ENCODE peak calls at places on chromosomes 1 and 21, in eight cellular contexts. One of them, this sample, is unnamed.

GRCh38 chr1:221431068-221431651 is 310.7 kb downstream of the DUSP10 start:
- ATAC-seq in A549: peak; percentile 53
- ATAC-seq in upper lobe of left lung: peak; percentile 49
- ATAC-seq in heart left ventricle: no peak
- ATAC-seq in HepG2: no peak
- ATAC-seq in body of pancreas: no peak
- ATAC-seq in HCT116: no peak
- ATAC-seq in right lobe of liver: peak; percentile 49
- ATAC-seq in this sample: no peak

GRCh38 chr21:41475714-41476405 is 32.1 kb downstream of the TMPRSS2 start:
- ATAC-seq in A549: no peak
- ATAC-seq in upper lobe of left lung: no peak
- ATAC-seq in heart left ventricle: no peak
- ATAC-seq in HepG2: peak; percentile 91
- ATAC-seq in body of pancreas: no peak
- ATAC-seq in HCT116: peak; percentile 44
- ATAC-seq in right lobe of liver: no peak
- ATAC-seq in this sample: no peak

GRCh38 chr1:212696721-212697331 is 2.8 kb downstream of the BATF3 start:
- ATAC-seq in A549: no peak
- ATAC-seq in upper lobe of left lung: no peak
- ATAC-seq in heart left ventricle: no peak
- ATAC-seq in HepG2: no peak
- ATAC-seq in body of pancreas: no peak
- ATAC-seq in HCT116: no peak
- ATAC-seq in right lobe of liver: no peak
- ATAC-seq in this sample: no peak

GRCh38 chr21:17789660-17790059 is 29.5 kb downstream of the C21orf91 start:
- ATAC-seq in A549: no peak
- ATAC-seq in upper lobe of left lung: no peak
- ATAC-seq in heart left ventricle: no peak
- ATAC-seq in HepG2: no peak
- ATAC-seq in body of pancreas: no peak
- ATAC-seq in HCT116: no peak
- ATAC-seq in right lobe of liver: no peak
- ATAC-seq in this sample: no peak

GRCh38 chr21:21397464-21397863 is 399.3 kb downstream of the NCAM2 start:
- ATAC-seq in A549: no peak
- ATAC-seq in upper lobe of left lung: no peak
- ATAC-seq in heart left ventricle: no peak
- ATAC-seq in HepG2: no peak
- ATAC-seq in body of pancreas: no peak
- ATAC-seq in HCT116: no peak
- ATAC-seq in right lobe of liver: no peak
- ATAC-seq in this sample: no peak

GRCh38 chr1:109954180-109954579 is 30.4 kb upstream of the AHCYL1 start:
- ATAC-seq in A549: no peak
- ATAC-seq in upper lobe of left lung: no peak
- ATAC-seq in heart left ventricle: peak; percentile 97
- ATAC-seq in HepG2: no peak
- ATAC-seq in body of pancreas: no peak
- ATAC-seq in HCT116: no peak
- ATAC-seq in right lobe of liver: peak; percentile 61
- ATAC-seq in this sample: no peak

GRCh38 chr1:27011058-27011764 is 1.4 kb downstream of the TENT5B start:
- ATAC-seq in A549: peak; percentile 38
- ATAC-seq in upper lobe of left lung: no peak
- ATAC-seq in heart left ventricle: no peak
- ATAC-seq in HepG2: no peak
- ATAC-seq in body of pancreas: no peak
- ATAC-seq in HCT116: peak; percentile 46
- ATAC-seq in right lobe of liver: no peak
- ATAC-seq in this sample: peak; percentile 56

GRCh38 chr1:36359911-36360310 is 25.8 kb downstream of the STK40 start:
- ATAC-seq in A549: no peak
- ATAC-seq in upper lobe of left lung: peak; percentile 38
- ATAC-seq in heart left ventricle: peak; percentile 37
- ATAC-seq in HepG2: no peak
- ATAC-seq in body of pancreas: no peak
- ATAC-seq in HCT116: no peak
- ATAC-seq in right lobe of liver: peak; percentile 36
- ATAC-seq in this sample: no peak

GRCh38 chr1:21035794-21036193 is 140.9 kb downstream of the EIF4G3 start:
- ATAC-seq in A549: no peak
- ATAC-seq in upper lobe of left lung: no peak
- ATAC-seq in heart left ventricle: peak; percentile 39
- ATAC-seq in HepG2: peak; percentile 25
- ATAC-seq in body of pancreas: no peak
- ATAC-seq in HCT116: no peak
- ATAC-seq in right lobe of liver: no peak
- ATAC-seq in this sample: no peak

GRCh38 chr21:29155118-29155932 is 24.9 kb downstream of the MAP3K7CL start:
- ATAC-seq in A549: no peak
- ATAC-seq in upper lobe of left lung: peak; percentile 94
- ATAC-seq in heart left ventricle: peak; percentile 95
- ATAC-seq in HepG2: peak; percentile 77
- ATAC-seq in body of pancreas: peak; percentile 45
- ATAC-seq in HCT116: no peak
- ATAC-seq in right lobe of liver: peak; percentile 35
- ATAC-seq in this sample: peak; percentile 83

GRCh38 chr21:45916011-45916840 is 65.3 kb upstream of the COL6A1 start:
- ATAC-seq in A549: no peak
- ATAC-seq in upper lobe of left lung: no peak
- ATAC-seq in heart left ventricle: no peak
- ATAC-seq in HepG2: no peak
- ATAC-seq in body of pancreas: no peak
- ATAC-seq in HCT116: no peak
- ATAC-seq in right lobe of liver: no peak
- ATAC-seq in this sample: no peak

GRCh38 chr21:44949161-44950015 is 9.6 kb downstream of the SLX9 start:
- ATAC-seq in A549: peak; percentile 93
- ATAC-seq in upper lobe of left lung: peak; percentile 85
- ATAC-seq in heart left ventricle: peak; percentile 68
- ATAC-seq in HepG2: peak; percentile 91
- ATAC-seq in body of pancreas: peak; percentile 82
- ATAC-seq in HCT116: peak; percentile 93
- ATAC-seq in right lobe of liver: peak; percentile 86
- ATAC-seq in this sample: peak; percentile 80

GRCh38 chr1:42944207-42944928 is 14.3 kb downstream of the SLC2A1 start:
- ATAC-seq in A549: no peak
- ATAC-seq in upper lobe of left lung: peak; percentile 25
- ATAC-seq in heart left ventricle: peak; percentile 67
- ATAC-seq in HepG2: no peak
- ATAC-seq in body of pancreas: peak; percentile 56
- ATAC-seq in HCT116: no peak
- ATAC-seq in right lobe of liver: peak; percentile 8
- ATAC-seq in this sample: peak; percentile 39

GRCh38 chr1:75438355-75438754 is 172.6 kb downstream of the SLC44A5 start:
- ATAC-seq in A549: no peak
- ATAC-seq in upper lobe of left lung: peak; percentile 65
- ATAC-seq in heart left ventricle: no peak
- ATAC-seq in HepG2: no peak
- ATAC-seq in body of pancreas: no peak
- ATAC-seq in HCT116: no peak
- ATAC-seq in right lobe of liver: no peak
- ATAC-seq in this sample: no peak

DNA sequence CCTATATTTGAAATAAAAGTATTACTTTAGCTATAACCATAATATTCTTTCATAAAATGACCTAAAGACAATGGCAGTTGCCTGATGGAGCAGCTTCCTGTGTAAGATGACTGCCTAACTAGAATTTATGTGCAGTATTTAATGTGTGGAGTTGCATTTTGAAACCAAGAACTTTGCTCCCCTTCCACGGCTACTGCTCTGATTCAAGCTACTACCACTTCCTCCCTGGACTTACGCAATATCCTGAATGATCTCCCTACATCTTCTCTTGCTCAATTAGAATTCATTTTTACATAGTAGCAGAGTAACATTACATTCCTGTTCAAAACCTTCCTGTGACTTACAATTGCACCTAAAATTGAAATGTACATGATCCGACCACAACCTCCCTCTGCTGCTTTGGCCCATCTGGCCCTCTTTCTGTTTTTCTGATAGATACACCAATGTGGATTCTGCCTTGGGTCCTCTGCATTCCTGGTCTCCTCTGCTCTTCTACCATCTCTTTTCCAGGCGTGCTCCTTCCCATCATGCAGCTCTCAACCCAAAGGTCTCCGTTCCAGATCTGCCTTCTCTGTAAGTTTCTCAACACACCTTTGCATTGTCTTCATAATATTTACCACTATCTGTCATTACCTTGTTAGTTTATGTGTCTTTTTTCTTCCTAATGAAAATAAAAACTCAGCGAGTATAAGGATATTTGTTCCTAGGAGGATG is 47.4 kb upstream of the USP25 start:
- ATAC-seq in A549: no peak
- ATAC-seq in upper lobe of left lung: peak; percentile 86
- ATAC-seq in heart left ventricle: peak; percentile 20
- ATAC-seq in HepG2: peak; percentile 74
- ATAC-seq in body of pancreas: no peak
- ATAC-seq in HCT116: no peak
- ATAC-seq in right lobe of liver: peak; percentile 71
- ATAC-seq in this sample: no peak
- H3K27ac ChIP-seq in A549: peak overlapping the region; percentile 33
- H3K27ac ChIP-seq in upper lobe of left lung: peak overlapping the region; percentile 70
- H3K27ac ChIP-seq in heart left ventricle: no peak overlapping the region
- H3K27ac ChIP-seq in HepG2: no peak overlapping the region
- H3K27ac ChIP-seq in body of pancreas: peak overlapping the region; percentile 50
- H3K27ac ChIP-seq in HCT116: no peak overlapping the region
- H3K27ac ChIP-seq in right lobe of liver: no peak overlapping the region
- H3K27ac ChIP-seq in this sample: no peak overlapping the region

DNA sequence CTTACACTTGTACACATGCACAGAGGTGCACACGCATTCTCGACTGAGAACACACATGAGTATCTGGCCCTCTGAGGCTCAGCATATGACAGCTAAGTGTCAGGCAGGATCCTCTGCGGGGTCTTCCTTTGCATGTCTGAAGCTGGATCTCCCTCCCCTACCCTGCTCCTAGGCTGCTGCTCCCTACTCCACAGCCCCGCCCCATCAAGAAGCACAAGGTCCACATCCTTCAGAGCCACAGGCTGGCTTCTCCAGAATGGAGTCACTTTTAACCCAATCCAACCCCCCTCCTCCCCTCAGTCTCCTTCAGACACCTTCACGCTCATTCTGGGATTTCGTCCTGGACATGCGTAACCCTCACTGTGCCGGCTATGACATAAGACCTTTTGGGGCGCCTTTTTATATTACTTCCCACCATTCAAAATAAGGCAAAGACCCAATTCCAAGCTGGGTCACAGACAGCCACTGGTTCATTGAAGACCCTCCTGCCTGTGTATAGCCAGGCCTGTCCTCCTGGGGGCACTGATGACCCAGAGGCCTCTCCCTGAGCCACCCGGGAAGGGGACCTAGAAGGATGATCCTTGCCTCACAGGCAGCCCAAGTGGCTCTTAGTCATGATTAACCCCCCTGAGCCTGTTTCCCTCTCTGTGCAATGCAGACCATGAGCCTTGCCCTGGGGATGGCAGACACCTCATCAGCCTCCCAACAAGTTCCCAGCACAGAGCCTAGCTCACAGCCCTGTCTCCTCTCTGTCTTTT is 4.7 kb downstream of the ADGRB2 start:
- ATAC-seq in A549: no peak
- ATAC-seq in upper lobe of left lung: no peak
- ATAC-seq in heart left ventricle: no peak
- ATAC-seq in HepG2: no peak
- ATAC-seq in body of pancreas: no peak
- ATAC-seq in HCT116: no peak
- ATAC-seq in right lobe of liver: no peak
- ATAC-seq in this sample: no peak
- TF ChIP-seq POLR2A in A549: no peak
- TF ChIP-seq POLR2A in upper lobe of left lung: no peak
- TF ChIP-seq POLR2A in heart left ventricle: no peak
- TF ChIP-seq POLR2A in HepG2: no peak
- TF ChIP-seq POLR2A in body of pancreas: no peak
- TF ChIP-seq POLR2A in HCT116: no peak
- TF ChIP-seq POLR2A in right lobe of liver: no peak
- TF ChIP-seq POLR2A in this sample: no peak

GRCh38 chr1:224325959-224326358 is 4.0 kb downstream of the NVL start:
- ATAC-seq in A549: no peak
- ATAC-seq in upper lobe of left lung: no peak
- ATAC-seq in heart left ventricle: no peak
- ATAC-seq in HepG2: no peak
- ATAC-seq in body of pancreas: no peak
- ATAC-seq in HCT116: no peak
- ATAC-seq in right lobe of liver: no peak
- ATAC-seq in this sample: no peak

GRCh38 chr1:224331326-224331725 is 1.4 kb upstream of the NVL start:
- ATAC-seq in A549: no peak
- ATAC-seq in upper lobe of left lung: no peak
- ATAC-seq in heart left ventricle: no peak
- ATAC-seq in HepG2: no peak
- ATAC-seq in body of pancreas: no peak
- ATAC-seq in HCT116: no peak
- ATAC-seq in right lobe of liver: no peak
- ATAC-seq in this sample: no peak

GRCh38 chr1:224329842-224330753 is at the start of gene NVL:
- ATAC-seq in A549: peak; percentile 97
- ATAC-seq in upper lobe of left lung: peak; percentile 98
- ATAC-seq in heart left ventricle: peak; percentile 98
- ATAC-seq in HepG2: peak; percentile 97
- ATAC-seq in body of pancreas: peak; percentile 98
- ATAC-seq in HCT116: peak; percentile 89
- ATAC-seq in right lobe of liver: peak; percentile 96
- ATAC-seq in this sample: peak; percentile 95

GRCh38 chr1:224329484-224329841 is 509 bp downstream of the NVL start:
- ATAC-seq in A549: no peak
- ATAC-seq in upper lobe of left lung: no peak
- ATAC-seq in heart left ventricle: no peak
- ATAC-seq in HepG2: no peak
- ATAC-seq in body of pancreas: no peak
- ATAC-seq in HCT116: no peak
- ATAC-seq in right lobe of liver: no peak
- ATAC-seq in this sample: no peak

GRCh38 chr1:224328644-224329043 is 1.3 kb downstream of the NVL start:
- ATAC-seq in A549: no peak
- ATAC-seq in upper lobe of left lung: no peak
- ATAC-seq in heart left ventricle: no peak
- ATAC-seq in HepG2: no peak
- ATAC-seq in body of pancreas: no peak
- ATAC-seq in HCT116: no peak
- ATAC-seq in right lobe of liver: no peak
- ATAC-seq in this sample: no peak
- H3K4me3 ChIP-seq in A549: peak overlapping the region; percentile 80
- H3K4me3 ChIP-seq in upper lobe of left lung: no peak overlapping the region
- H3K4me3 ChIP-seq in heart left ventricle: no peak overlapping the region
- H3K4me3 ChIP-seq in HepG2: peak overlapping the region; percentile 76
- H3K4me3 ChIP-seq in body of pancreas: no peak overlapping the region
- H3K4me3 ChIP-seq in HCT116: peak overlapping the region; percentile 93
- H3K4me3 ChIP-seq in right lobe of liver: peak overlapping the region; percentile 84
- H3K4me3 ChIP-seq in this sample: peak overlapping the region; percentile 84

DNA sequence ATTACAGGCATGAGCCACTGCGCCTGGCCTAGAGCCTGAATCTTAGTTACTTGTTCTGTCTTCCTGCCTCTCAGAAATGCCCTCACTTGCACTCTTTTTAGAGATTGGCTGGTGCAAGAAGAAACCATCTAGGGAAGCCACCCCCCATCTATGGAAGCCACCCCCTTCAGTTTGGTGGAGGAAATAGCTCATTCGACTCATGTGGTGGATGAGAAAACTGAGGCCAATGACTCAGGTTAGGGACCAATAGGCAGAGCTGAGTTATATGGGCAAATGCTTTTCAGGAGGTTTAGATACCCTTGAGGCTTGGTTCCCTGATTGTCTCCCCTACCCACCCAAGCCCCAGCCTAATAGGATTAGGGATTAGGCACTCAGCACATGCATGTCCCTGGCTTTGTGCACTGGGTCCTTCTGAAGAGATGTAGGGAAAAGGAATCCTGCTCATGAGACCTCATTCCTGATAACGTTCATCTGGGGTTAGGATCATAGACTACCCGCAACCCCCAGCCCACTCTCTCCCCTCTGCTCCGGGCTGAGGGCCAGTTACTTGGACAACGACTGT is 77.1 kb downstream of the PAX7 start:
- ATAC-seq in A549: no peak
- ATAC-seq in upper lobe of left lung: no peak
- ATAC-seq in heart left ventricle: no peak
- ATAC-seq in HepG2: no peak
- ATAC-seq in body of pancreas: no peak
- ATAC-seq in HCT116: no peak
- ATAC-seq in right lobe of liver: no peak
- ATAC-seq in this sample: no peak
- H3K27ac ChIP-seq in A549: no peak overlapping the region
- H3K27ac ChIP-seq in upper lobe of left lung: no peak overlapping the region
- H3K27ac ChIP-seq in heart left ventricle: no peak overlapping the region
- H3K27ac ChIP-seq in HepG2: no peak overlapping the region
- H3K27ac ChIP-seq in body of pancreas: no peak overlapping the region
- H3K27ac ChIP-seq in HCT116: no peak overlapping the region
- H3K27ac ChIP-seq in right lobe of liver: no peak overlapping the region
- H3K27ac ChIP-seq in this sample: no peak overlapping the region